ENCODE peak calls at places on chromosomes 13 and 19, in nine cellular contexts. One of them, this sample, is unnamed.

GRCh38 chr13:27004866-27005265 is 166.7 kb downstream of the USP12 start:
- DNase-seq in CD8-positive, alpha-beta T cell: no peak
- DNase-seq in Panc1: no peak
- DNase-seq in thoracic aorta: no peak
- DNase-seq in H9: no peak
- DNase-seq in GM12865: no peak
- DNase-seq in CD4-positive, alpha-beta T cell: no peak
- DNase-seq in OCI-LY7: no peak
- DNase-seq in neural crest cell: no peak
- DNase-seq in this sample: no peak

GRCh38 chr19:35704218-35704617 is at the start of gene ZBTB32:
- DNase-seq in CD8-positive, alpha-beta T cell: no peak
- DNase-seq in GM12865: no peak
- DNase-seq in thoracic aorta: no peak
- DNase-seq in CD4-positive, alpha-beta T cell: no peak
- DNase-seq in Panc1: no peak
- DNase-seq in H9: peak; percentile 87
- DNase-seq in OCI-LY7: no peak
- DNase-seq in neural crest cell: peak; percentile 14
- DNase-seq in this sample: no peak

GRCh38 chr19:6890938-6891337 is 3.6 kb downstream of the ADGRE1 start:
- DNase-seq in thoracic aorta: no peak
- DNase-seq in CD8-positive, alpha-beta T cell: peak; percentile 9
- DNase-seq in CD4-positive, alpha-beta T cell: peak; percentile 13
- DNase-seq in neural crest cell: no peak
- DNase-seq in GM12865: no peak
- DNase-seq in H9: no peak
- DNase-seq in Panc1: no peak
- DNase-seq in OCI-LY7: no peak
- DNase-seq in this sample: no peak

GRCh38 chr19:12000152-12000981 is 35.1 kb downstream of the ZNF433 start:
- DNase-seq in Panc1: no peak
- DNase-seq in GM12865: peak; percentile 76
- DNase-seq in OCI-LY7: peak; percentile 18
- DNase-seq in H9: no peak
- DNase-seq in CD8-positive, alpha-beta T cell: no peak
- DNase-seq in neural crest cell: no peak
- DNase-seq in thoracic aorta: no peak
- DNase-seq in CD4-positive, alpha-beta T cell: no peak
- DNase-seq in this sample: no peak

GRCh38 chr13:99227909-99228688 is 27.4 kb downstream of the UBAC2 start:
- DNase-seq in CD4-positive, alpha-beta T cell: no peak
- DNase-seq in OCI-LY7: no peak
- DNase-seq in CD8-positive, alpha-beta T cell: no peak
- DNase-seq in H9: no peak
- DNase-seq in neural crest cell: no peak
- DNase-seq in Panc1: no peak
- DNase-seq in GM12865: peak; percentile 44
- DNase-seq in thoracic aorta: no peak
- DNase-seq in this sample: no peak

GRCh38 chr19:24140099-24140498 is 53.1 kb downstream of the ZNF254 start:
- DNase-seq in H9: no peak
- DNase-seq in CD8-positive, alpha-beta T cell: no peak
- DNase-seq in OCI-LY7: no peak
- DNase-seq in GM12865: no peak
- DNase-seq in thoracic aorta: no peak
- DNase-seq in Panc1: no peak
- DNase-seq in neural crest cell: no peak
- DNase-seq in CD4-positive, alpha-beta T cell: no peak
- DNase-seq in this sample: no peak

GRCh38 chr13:95319551-95320274 is 18.5 kb upstream of the ABCC4 start:
- DNase-seq in neural crest cell: no peak
- DNase-seq in OCI-LY7: no peak
- DNase-seq in CD8-positive, alpha-beta T cell: no peak
- DNase-seq in Panc1: no peak
- DNase-seq in CD4-positive, alpha-beta T cell: no peak
- DNase-seq in thoracic aorta: no peak
- DNase-seq in GM12865: no peak
- DNase-seq in H9: no peak
- DNase-seq in this sample: no peak

GRCh38 chr13:95641961-95642621 is 2.4 kb downstream of the DZIP1 start:
- DNase-seq in Panc1: no peak
- DNase-seq in CD4-positive, alpha-beta T cell: no peak
- DNase-seq in thoracic aorta: no peak
- DNase-seq in CD8-positive, alpha-beta T cell: no peak
- DNase-seq in GM12865: peak; percentile 16
- DNase-seq in H9: peak; percentile 76
- DNase-seq in neural crest cell: no peak
- DNase-seq in OCI-LY7: no peak
- DNase-seq in this sample: no peak

GRCh38 chr13:99280166-99280565 is 22.0 kb upstream of the GPR18 start:
- DNase-seq in thoracic aorta: no peak
- DNase-seq in CD4-positive, alpha-beta T cell: no peak
- DNase-seq in Panc1: no peak
- DNase-seq in neural crest cell: no peak
- DNase-seq in OCI-LY7: no peak
- DNase-seq in H9: no peak
- DNase-seq in GM12865: no peak
- DNase-seq in CD8-positive, alpha-beta T cell: no peak
- DNase-seq in this sample: no peak

GRCh38 chr13:34591801-34592454 is 350.1 kb upstream of the NBEA start:
- DNase-seq in CD8-positive, alpha-beta T cell: no peak
- DNase-seq in H9: no peak
- DNase-seq in GM12865: no peak
- DNase-seq in Panc1: no peak
- DNase-seq in thoracic aorta: no peak
- DNase-seq in CD4-positive, alpha-beta T cell: no peak
- DNase-seq in OCI-LY7: no peak
- DNase-seq in neural crest cell: no peak
- DNase-seq in this sample: no peak

GRCh38 chr13:46126552-46127171 is 21.8 kb upstream of the CPB2 start:
- DNase-seq in GM12865: peak; percentile 80
- DNase-seq in OCI-LY7: peak; percentile 77
- DNase-seq in thoracic aorta: no peak
- DNase-seq in CD4-positive, alpha-beta T cell: peak; percentile 55
- DNase-seq in Panc1: peak; percentile 45
- DNase-seq in H9: peak; percentile 79
- DNase-seq in neural crest cell: peak; percentile 81
- DNase-seq in CD8-positive, alpha-beta T cell: peak; percentile 54
- DNase-seq in this sample: no peak

GRCh38 chr19:16640951-16641350 is 12.9 kb upstream of the MED26 start:
- DNase-seq in OCI-LY7: no peak
- DNase-seq in GM12865: no peak
- DNase-seq in CD8-positive, alpha-beta T cell: no peak
- DNase-seq in Panc1: no peak
- DNase-seq in H9: no peak
- DNase-seq in neural crest cell: no peak
- DNase-seq in CD4-positive, alpha-beta T cell: no peak
- DNase-seq in thoracic aorta: no peak
- DNase-seq in this sample: no peak

GRCh38 chr19:16649734-16650133 is 10.2 kb downstream of the SMIM7 start:
- DNase-seq in OCI-LY7: no peak
- DNase-seq in thoracic aorta: no peak
- DNase-seq in CD4-positive, alpha-beta T cell: no peak
- DNase-seq in CD8-positive, alpha-beta T cell: no peak
- DNase-seq in neural crest cell: no peak
- DNase-seq in H9: no peak
- DNase-seq in GM12865: no peak
- DNase-seq in Panc1: no peak
- DNase-seq in this sample: no peak

GRCh38 chr19:16641695-16642094 is 13.7 kb upstream of the MED26 start:
- DNase-seq in neural crest cell: no peak
- DNase-seq in thoracic aorta: no peak
- DNase-seq in Panc1: no peak
- DNase-seq in CD8-positive, alpha-beta T cell: no peak
- DNase-seq in CD4-positive, alpha-beta T cell: no peak
- DNase-seq in OCI-LY7: no peak
- DNase-seq in GM12865: no peak
- DNase-seq in H9: no peak
- DNase-seq in this sample: no peak

GRCh38 chr19:16650821-16651220 is 9.1 kb downstream of the SMIM7 start:
- DNase-seq in CD4-positive, alpha-beta T cell: no peak
- DNase-seq in Panc1: no peak
- DNase-seq in H9: no peak
- DNase-seq in OCI-LY7: no peak
- DNase-seq in neural crest cell: no peak
- DNase-seq in GM12865: no peak
- DNase-seq in thoracic aorta: no peak
- DNase-seq in CD8-positive, alpha-beta T cell: no peak
- DNase-seq in this sample: no peak

DNA sequence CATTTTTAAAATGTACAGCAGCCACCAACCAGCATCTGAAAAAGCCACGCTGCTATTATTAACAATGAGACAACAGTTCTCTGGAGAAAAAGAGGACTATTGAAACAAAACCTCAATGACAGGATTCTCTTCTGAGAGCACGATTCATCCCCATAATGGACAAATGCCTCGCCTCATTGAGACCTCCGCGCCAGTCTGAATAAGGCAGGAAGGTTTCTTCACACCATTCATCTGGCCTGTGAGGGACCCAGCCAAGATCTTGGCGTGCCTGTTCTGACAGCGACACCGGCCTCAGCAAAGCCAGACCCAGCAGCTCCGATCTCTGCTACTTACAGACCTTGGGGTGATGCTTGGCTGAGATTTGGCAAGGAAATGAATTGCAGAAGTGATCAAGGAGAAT is 14.8 kb downstream of the SMIM7 start:
- DNase-seq in CD8-positive, alpha-beta T cell: no peak
- DNase-seq in thoracic aorta: no peak
- DNase-seq in GM12865: no peak
- DNase-seq in Panc1: no peak
- DNase-seq in CD4-positive, alpha-beta T cell: no peak
- DNase-seq in neural crest cell: peak; percentile 8
- DNase-seq in OCI-LY7: no peak
- DNase-seq in H9: no peak
- DNase-seq in this sample: no peak
- TF ChIP-seq CTCF in CD8-positive, alpha-beta T cell: no peak
- TF ChIP-seq CTCF in thoracic aorta: no peak
- TF ChIP-seq CTCF in GM12865: no peak
- TF ChIP-seq CTCF in Panc1: no peak
- TF ChIP-seq CTCF in CD4-positive, alpha-beta T cell: no peak
- TF ChIP-seq CTCF in neural crest cell: no peak
- TF ChIP-seq CTCF in OCI-LY7: no peak
- TF ChIP-seq CTCF in H9: no peak
- TF ChIP-seq CTCF in this sample: no peak

GRCh38 chr13:60623131-60623530 is 226.1 kb downstream of the TDRD3 start:
- DNase-seq in Panc1: no peak
- DNase-seq in H9: no peak
- DNase-seq in CD8-positive, alpha-beta T cell: no peak
- DNase-seq in GM12865: no peak
- DNase-seq in thoracic aorta: no peak
- DNase-seq in CD4-positive, alpha-beta T cell: no peak
- DNase-seq in neural crest cell: no peak
- DNase-seq in OCI-LY7: no peak
- DNase-seq in this sample: no peak

GRCh38 chr13:60629158-60629557 is 232.1 kb downstream of the TDRD3 start:
- DNase-seq in CD8-positive, alpha-beta T cell: no peak
- DNase-seq in GM12865: no peak
- DNase-seq in H9: no peak
- DNase-seq in neural crest cell: no peak
- DNase-seq in CD4-positive, alpha-beta T cell: no peak
- DNase-seq in thoracic aorta: no peak
- DNase-seq in OCI-LY7: no peak
- DNase-seq in Panc1: no peak
- DNase-seq in this sample: no peak

GRCh38 chr13:60627071-60627686 is 230.2 kb downstream of the TDRD3 start:
- DNase-seq in GM12865: peak; percentile 47
- DNase-seq in neural crest cell: peak; percentile 61
- DNase-seq in thoracic aorta: no peak
- DNase-seq in H9: peak; percentile 73
- DNase-seq in CD4-positive, alpha-beta T cell: no peak
- DNase-seq in Panc1: no peak
- DNase-seq in CD8-positive, alpha-beta T cell: no peak
- DNase-seq in OCI-LY7: peak; percentile 37
- DNase-seq in this sample: no peak
- TF ChIP-seq CTCF in GM12865: peak; percentile 66
- TF ChIP-seq CTCF in neural crest cell: peak; percentile 84
- TF ChIP-seq CTCF in thoracic aorta: peak; percentile 41
- TF ChIP-seq CTCF in H9: peak; percentile 94
- TF ChIP-seq CTCF in CD4-positive, alpha-beta T cell: no peak
- TF ChIP-seq CTCF in Panc1: peak; percentile 71
- TF ChIP-seq CTCF in CD8-positive, alpha-beta T cell: no peak
- TF ChIP-seq CTCF in OCI-LY7: peak; percentile 82
- TF ChIP-seq CTCF in this sample: no peak

GRCh38 chr13:52845766-52846566 is 2.5 kb downstream of the PCDH8 start:
- DNase-seq in GM12865: no peak
- DNase-seq in Panc1: no peak
- DNase-seq in CD4-positive, alpha-beta T cell: no peak
- DNase-seq in H9: peak; percentile 88
- DNase-seq in CD8-positive, alpha-beta T cell: no peak
- DNase-seq in neural crest cell: peak; percentile 61
- DNase-seq in OCI-LY7: no peak
- DNase-seq in thoracic aorta: no peak
- DNase-seq in this sample: no peak

GRCh38 chr13:52847322-52847681 is 1.1 kb downstream of the PCDH8 start:
- DNase-seq in GM12865: no peak
- DNase-seq in neural crest cell: no peak
- DNase-seq in Panc1: no peak
- DNase-seq in CD8-positive, alpha-beta T cell: no peak
- DNase-seq in H9: no peak
- DNase-seq in CD4-positive, alpha-beta T cell: no peak
- DNase-seq in OCI-LY7: no peak
- DNase-seq in thoracic aorta: no peak
- DNase-seq in this sample: no peak

GRCh38 chr13:52845334-52845761 is 3.1 kb downstream of the PCDH8 start:
- DNase-seq in CD4-positive, alpha-beta T cell: no peak
- DNase-seq in CD8-positive, alpha-beta T cell: no peak
- DNase-seq in H9: peak; percentile 61
- DNase-seq in Panc1: no peak
- DNase-seq in neural crest cell: peak; percentile 43
- DNase-seq in thoracic aorta: no peak
- DNase-seq in OCI-LY7: no peak
- DNase-seq in GM12865: no peak
- DNase-seq in this sample: no peak

GRCh38 chr13:52847682-52848432 is 583 bp downstream of the PCDH8 start:
- DNase-seq in CD4-positive, alpha-beta T cell: no peak
- DNase-seq in GM12865: no peak
- DNase-seq in Panc1: no peak
- DNase-seq in OCI-LY7: no peak
- DNase-seq in CD8-positive, alpha-beta T cell: no peak
- DNase-seq in H9: no peak
- DNase-seq in thoracic aorta: no peak
- DNase-seq in neural crest cell: no peak
- DNase-seq in this sample: no peak

GRCh38 chr13:52846567-52847321 is 1.7 kb downstream of the PCDH8 start:
- DNase-seq in GM12865: no peak
- DNase-seq in OCI-LY7: no peak
- DNase-seq in CD8-positive, alpha-beta T cell: no peak
- DNase-seq in thoracic aorta: no peak
- DNase-seq in Panc1: no peak
- DNase-seq in neural crest cell: peak; percentile 86
- DNase-seq in CD4-positive, alpha-beta T cell: no peak
- DNase-seq in H9: peak; percentile 90
- DNase-seq in this sample: no peak
- TF ChIP-seq CTCF in GM12865: no peak
- TF ChIP-seq CTCF in OCI-LY7: no peak
- TF ChIP-seq CTCF in CD8-positive, alpha-beta T cell: no peak
- TF ChIP-seq CTCF in thoracic aorta: peak; percentile 52
- TF ChIP-seq CTCF in Panc1: no peak
- TF ChIP-seq CTCF in neural crest cell: peak; percentile 62
- TF ChIP-seq CTCF in CD4-positive, alpha-beta T cell: no peak
- TF ChIP-seq CTCF in H9: peak; percentile 76
- TF ChIP-seq CTCF in this sample: no peak

GRCh38 chr13:30808600-30808999 is 73.3 kb downstream of the ALOX5AP start:
- DNase-seq in CD4-positive, alpha-beta T cell: no peak
- DNase-seq in CD8-positive, alpha-beta T cell: no peak
- DNase-seq in neural crest cell: no peak
- DNase-seq in OCI-LY7: no peak
- DNase-seq in GM12865: no peak
- DNase-seq in thoracic aorta: no peak
- DNase-seq in H9: no peak
- DNase-seq in Panc1: no peak
- DNase-seq in this sample: no peak
- TF ChIP-seq CTCF in CD4-positive, alpha-beta T cell: no peak
- TF ChIP-seq CTCF in CD8-positive, alpha-beta T cell: no peak
- TF ChIP-seq CTCF in neural crest cell: no peak
- TF ChIP-seq CTCF in OCI-LY7: no peak
- TF ChIP-seq CTCF in GM12865: no peak
- TF ChIP-seq CTCF in thoracic aorta: no peak
- TF ChIP-seq CTCF in H9: no peak
- TF ChIP-seq CTCF in Panc1: peak; percentile 26
- TF ChIP-seq CTCF in this sample: no peak

This sample was measured in omental fat pad.